ENCODE peak calls at places on chromosomes 1 and 21, in seven cellular contexts. R is HCT116, H is prostate gland, M is stomach, N is Panc1, W is K562, I is breast epithelium. K is an unnamed sample.
A peak's percentile ranks its signal among the peaks of the same experiment; 100 is the strongest.

GRCh38 chr1:226314055-226314454 is 5.1 kb upstream of the LIN9 start:
- DNase-seq in N (no peak), I (no peak), W (no peak), H (no peak), R (no peak), M (no peak), K (no peak)

GRCh38 chr1:95168638-95169411 is 51.7 kb downstream of the TLCD4 start:
- DNase-seq in N (no peak), H (no peak), M (no peak), W (no peak), I (no peak), R (no peak), K (no peak)

GRCh38 chr1:25095635-25096200 is 136.6 kb downstream of the SYF2 start:
- DNase-seq in H (no peak), R (no peak), N (no peak), W (no peak), I (no peak), M (no peak), K (no peak)

GRCh38 chr1:235403598-235403997 is 36.4 kb downstream of the TBCE start:
- DNase-seq in M (no peak), I (no peak), W (no peak), R (no peak), N (no peak), H (no peak), K (no peak)

GRCh38 chr1:116020668-116021272 is 44.5 kb downstream of the SLC22A15 start:
- DNase-seq in N (peak; percentile 12), M (peak; percentile 57), H (peak; percentile 15), I (no peak), W (peak; percentile 61), R (peak; percentile 57), K (peak; percentile 38)

GRCh38 chr1:161198877-161199431 is at the start of gene ADAMTS4:
- DNase-seq in H (no peak), R (no peak), M (peak; percentile 43), W (peak; percentile 43), I (peak; percentile 43), N (no peak), K (no peak)

GRCh38 chr1:52658795-52659194 is 25.8 kb downstream of the SHISAL2A start:
- DNase-seq in M (no peak), H (no peak), W (no peak), I (no peak), R (no peak), N (no peak), K (no peak)

GRCh38 chr1:202249846-202250245 is 56.2 kb downstream of the LGR6 start:
- DNase-seq in I (no peak), W (no peak), H (no peak), N (no peak), M (no peak), R (no peak), K (no peak)

GRCh38 chr1:8751984-8752383 is 65.5 kb downstream of the RERE start:
- DNase-seq in W (no peak), H (no peak), I (no peak), N (no peak), M (no peak), R (no peak), K (no peak)

GRCh38 chr21:37675202-37675801 is 241.0 kb downstream of the KCNJ6 start:
- DNase-seq in H (peak; percentile 47), W (peak; percentile 80), I (peak; percentile 26), M (peak; percentile 71), N (no peak), R (peak; percentile 27), K (peak; percentile 58)

GRCh38 chr1:209405183-209405823 is 178.2 kb upstream of the CAMK1G start:
- DNase-seq in R (no peak), N (no peak), H (no peak), M (no peak), W (no peak), I (no peak), K (no peak)

GRCh38 chr1:186102559-186103148 is 272.4 kb downstream of the TPR start:
- DNase-seq in N (no peak), I (no peak), R (no peak), W (no peak), M (no peak), H (no peak), K (no peak)

GRCh38 chr1:48039088-48040049 is 42.2 kb upstream of the TRABD2B start:
- DNase-seq in H (no peak), I (no peak), M (no peak), W (no peak), R (no peak), N (no peak), K (no peak)

GRCh38 chr1:33270808-33271465 is 14.6 kb downstream of the ZNF362 start:
- DNase-seq in N (no peak), R (no peak), I (no peak), M (no peak), H (no peak), W (no peak), K (no peak)

GRCh38 chr1:179709841-179710329 is 33.2 kb upstream of the FAM163A start:
- DNase-seq in M (no peak), I (no peak), N (no peak), R (no peak), W (no peak), H (peak; percentile 6), K (no peak)

GRCh38 chr1:236287757-236288619 is 6.2 kb upstream of the ERO1B start:
- DNase-seq in I (no peak), R (no peak), M (no peak), N (no peak), H (no peak), W (peak; percentile 56), K (no peak)

GRCh38 chr1:7420706-7421105 is 350.4 kb upstream of the VAMP3 start:
- DNase-seq in N (no peak), W (no peak), M (peak; percentile 9), R (no peak), I (no peak), H (no peak), K (no peak)

GRCh38 chr1:59947047-59947938 is 20.7 kb upstream of the CYP2J2 start:
- DNase-seq in W (peak; percentile 65), N (peak; percentile 46), R (peak; percentile 39), M (peak; percentile 61), I (no peak), H (peak; percentile 39), K (peak; percentile 24)

GRCh38 chr1:53585116-53585515 is 125.9 kb downstream of the DMRTB1 start:
- DNase-seq in W (no peak), I (no peak), R (no peak), M (peak; percentile 26), H (no peak), N (no peak), K (no peak)

DNA sequence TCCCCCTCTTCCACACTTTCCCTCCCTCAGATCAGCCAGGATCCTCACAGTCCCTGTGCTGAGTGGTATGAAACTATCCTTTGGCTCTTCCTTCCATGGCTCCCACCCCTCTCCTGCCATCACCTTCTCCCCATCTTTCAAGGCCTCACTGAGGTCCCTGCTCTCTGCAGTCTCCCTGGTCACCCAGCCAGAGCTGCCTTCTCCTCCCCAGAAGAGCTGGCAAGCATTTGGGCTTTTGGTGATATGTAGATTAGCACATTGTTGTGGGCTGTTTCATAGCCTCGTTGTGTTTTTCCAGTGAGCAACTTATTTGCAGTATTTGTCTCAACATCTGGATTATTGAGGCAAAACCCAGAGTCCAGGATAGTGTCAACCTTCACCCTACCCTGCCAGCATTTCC is 2.2 kb downstream of the CSF1 start:
- DNase-seq in I (no peak), W (no peak), R (no peak), M (no peak), H (no peak), N (no peak), K (no peak)
- TF ChIP-seq POLR2AphosphoS5 in I (no peak), W (no peak), R (no peak), M (no peak), H (no peak), N (no peak), K (no peak)

GRCh38 chr1:4091996-4092395 is 191.9 kb upstream of the C1orf174 start:
- DNase-seq in N (no peak), R (no peak), W (no peak), I (no peak), M (no peak), H (no peak), K (no peak)

GRCh38 chr1:4088676-4089075 is 188.6 kb upstream of the C1orf174 start:
- DNase-seq in R (no peak), N (no peak), H (no peak), M (no peak), I (no peak), W (no peak), K (no peak)

GRCh38 chr1:4090556-4090955 is 190.5 kb upstream of the C1orf174 start:
- DNase-seq in I (no peak), H (no peak), W (no peak), R (no peak), N (no peak), M (peak; percentile 7), K (no peak)

GRCh38 chr1:4089421-4090175 is 189.5 kb upstream of the C1orf174 start:
- DNase-seq in M (peak; percentile 8), W (no peak), N (no peak), R (no peak), I (no peak), H (no peak), K (no peak)

DNA sequence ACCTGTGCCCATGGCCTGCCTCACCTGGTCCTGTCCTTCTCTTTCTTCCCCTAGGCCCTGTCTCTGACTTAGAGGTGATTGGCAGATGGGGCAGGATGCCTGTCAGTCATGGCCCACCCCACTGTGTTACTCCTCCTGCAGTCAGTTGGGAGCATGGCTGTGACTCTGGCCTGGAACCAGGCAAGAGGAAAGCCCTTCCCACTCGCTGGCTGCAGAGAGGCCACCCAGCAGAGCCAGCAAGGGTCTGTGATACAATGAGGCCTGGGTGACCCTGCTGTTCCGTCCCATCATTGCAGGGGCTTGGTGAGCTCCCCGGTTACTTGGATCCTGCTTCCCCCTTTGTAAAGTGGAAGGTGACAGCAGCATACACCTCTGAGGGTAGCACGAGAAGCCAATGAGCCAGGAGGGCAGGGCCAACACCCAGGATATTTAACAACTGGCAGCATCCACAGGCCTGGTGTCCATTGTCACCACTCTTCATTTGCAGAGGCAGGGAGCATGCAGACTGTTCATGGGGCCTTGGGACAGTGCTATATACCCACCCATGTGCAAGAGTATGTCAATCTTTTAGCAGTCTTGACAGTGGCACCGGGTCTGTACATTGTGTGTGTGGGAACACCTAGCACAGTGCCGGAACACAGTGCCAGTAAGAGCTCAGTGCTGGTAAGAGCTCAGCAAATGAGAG is 191.0 kb upstream of the C1orf174 start:
- DNase-seq in H (no peak), N (no peak), R (no peak), M (no peak), I (no peak), W (no peak), K (no peak)
- TF ChIP-seq POLR2AphosphoS5 in H (no peak), N (no peak), R (no peak), M (no peak), I (no peak), W (no peak), K (no peak)

DNA sequence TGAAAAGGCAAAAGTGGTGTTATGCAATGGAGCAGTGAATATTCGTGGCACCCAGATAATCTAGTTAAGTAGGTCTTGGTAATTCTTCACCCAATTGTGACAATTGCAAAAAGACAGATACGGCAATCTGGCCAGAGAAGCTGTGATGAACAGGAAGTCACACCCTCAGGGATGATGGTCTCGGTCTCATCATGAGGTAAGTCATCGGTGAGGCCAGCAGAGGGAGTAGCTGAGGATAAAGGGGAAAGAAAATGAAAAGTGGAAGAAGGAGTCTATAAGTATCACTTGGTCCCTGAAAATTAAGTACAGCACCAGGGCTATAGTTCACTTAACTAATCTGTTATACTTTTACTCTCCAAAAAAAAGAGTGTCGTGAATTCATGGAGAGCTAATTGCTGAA is 258.8 kb upstream of the NCAM2 start:
- DNase-seq in M (no peak), N (no peak), I (no peak), R (no peak), W (peak; percentile 17), H (no peak), K (no peak)
- TF ChIP-seq POLR2AphosphoS5 in M (no peak), N (no peak), I (no peak), R (no peak), W (no peak), H (no peak), K (no peak)

GRCh38 chr21:15065381-15066230 is 806 bp upstream of the NRIP1 start:
- DNase-seq in H (peak; percentile 75), R (no peak), N (no peak), M (peak; percentile 68), I (peak; percentile 63), W (peak; percentile 39), K (no peak)
- TF ChIP-seq POLR2AphosphoS5 in H (peak; percentile 68), R (no peak), N (no peak), M (peak; percentile 82), I (peak; percentile 61), W (no peak), K (peak; percentile 68)

K was measured in GM12891.